ENCODE peak calls at places on chromosome 9, in four cellular contexts. One of them, this sample, is unnamed. For H3K4me1, the result is how much of the 10 kb centered on the place peaks cover.

GRCh38 chr9:68418259-68418845 is 61.9 kb downstream of the PGM5 start:
- DNase-seq in IMR-90: no peak
- DNase-seq in heart left ventricle: peak
- DNase-seq in stomach: no peak
- DNase-seq in this sample: no peak

GRCh38 chr9:29129763-29130162 is 1556.5 kb upstream of the C9orf72 start:
- DNase-seq in IMR-90: no peak
- DNase-seq in heart left ventricle: no peak
- DNase-seq in stomach: no peak
- DNase-seq in this sample: no peak

GRCh38 chr9:35645736-35646582 is 4.8 kb downstream of the SIT1 start:
- DNase-seq in IMR-90: no peak
- DNase-seq in heart left ventricle: no peak
- DNase-seq in stomach: peak
- DNase-seq in this sample: peak

GRCh38 chr9:13002740-13003139 is 227.9 kb downstream of the LURAP1L start:
- DNase-seq in IMR-90: no peak
- DNase-seq in heart left ventricle: no peak
- DNase-seq in stomach: no peak
- DNase-seq in this sample: no peak

GRCh38 chr9:130422546-130422945 is 22.2 kb upstream of the ASS1 start:
- DNase-seq in IMR-90: no peak
- DNase-seq in heart left ventricle: no peak
- DNase-seq in stomach: no peak
- DNase-seq in this sample: no peak

GRCh38 chr9:23702311-23702922 is 123.6 kb downstream of the ELAVL2 start:
- DNase-seq in IMR-90: no peak
- DNase-seq in heart left ventricle: no peak
- DNase-seq in stomach: no peak
- DNase-seq in this sample: no peak

GRCh38 chr9:37997636-37998374 is 71.2 kb downstream of the SHB start:
- DNase-seq in IMR-90: no peak
- DNase-seq in heart left ventricle: no peak
- DNase-seq in stomach: no peak
- DNase-seq in this sample: no peak

GRCh38 chr9:114114364-114114763 is 15.3 kb upstream of the KIF12 start:
- DNase-seq in IMR-90: peak
- DNase-seq in heart left ventricle: no peak
- DNase-seq in stomach: no peak
- DNase-seq in this sample: no peak

GRCh38 chr9:1047605-1048235 is 2.4 kb upstream of the DMRT2 start:
- DNase-seq in IMR-90: peak
- DNase-seq in heart left ventricle: no peak
- DNase-seq in stomach: no peak
- DNase-seq in this sample: no peak

GRCh38 chr9:136117291-136118060 is 1.2 kb downstream of the TMEM250 start:
- DNase-seq in IMR-90: no peak
- DNase-seq in heart left ventricle: peak
- DNase-seq in stomach: peak
- DNase-seq in this sample: no peak

GRCh38 chr9:112041536-112042243 is 133.4 kb downstream of the SUSD1 start:
- DNase-seq in IMR-90: peak
- DNase-seq in heart left ventricle: no peak
- DNase-seq in stomach: no peak
- DNase-seq in this sample: no peak

GRCh38 chr9:136326061-136326776 is 1.1 kb upstream of the GPSM1 start:
- DNase-seq in IMR-90: peak
- DNase-seq in heart left ventricle: peak
- DNase-seq in stomach: no peak
- DNase-seq in this sample: no peak

GRCh38 chr9:86843182-86843581 is 104.1 kb downstream of the GAS1 start:
- DNase-seq in IMR-90: peak
- DNase-seq in heart left ventricle: no peak
- DNase-seq in stomach: no peak
- DNase-seq in this sample: peak

DNA sequence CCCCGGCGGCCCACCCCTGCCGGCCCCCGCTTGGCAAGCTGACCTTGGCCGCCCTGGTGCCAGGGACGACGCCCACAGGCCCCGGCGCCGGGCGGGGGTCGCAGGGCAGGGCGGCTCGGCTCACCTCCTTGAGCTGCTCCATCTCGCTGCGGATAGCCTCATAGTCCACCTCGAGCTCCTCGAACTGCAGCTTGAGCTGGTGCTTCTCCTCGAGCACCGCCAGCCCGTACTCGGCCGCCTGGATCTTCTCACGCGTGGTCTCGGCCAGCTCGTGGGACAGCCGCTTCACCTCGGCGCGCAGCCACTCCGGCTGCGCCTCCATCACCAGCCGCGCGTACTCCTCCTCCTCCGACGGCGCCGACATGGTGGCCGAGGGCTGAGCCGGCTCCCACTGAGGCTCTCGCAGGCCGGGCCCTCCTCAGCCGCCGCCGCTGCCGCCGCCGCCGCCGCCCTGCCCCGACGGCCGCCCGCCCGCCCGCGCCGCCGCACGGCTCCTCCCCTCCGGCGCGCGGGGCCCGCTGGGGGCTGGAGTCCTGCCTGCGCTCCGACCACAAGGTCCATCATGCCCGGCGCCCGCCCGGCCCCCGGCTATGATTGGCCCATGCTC is at the start of gene BICD2:
- DNase-seq in IMR-90: no peak
- DNase-seq in heart left ventricle: no peak
- DNase-seq in stomach: no peak
- DNase-seq in this sample: no peak
- TF ChIP-seq POLR2A in IMR-90: no peak
- TF ChIP-seq POLR2A in heart left ventricle: no peak
- TF ChIP-seq POLR2A in stomach: no peak
- TF ChIP-seq POLR2A in this sample: no peak

GRCh38 chr9:124419832-124420489 is 4.7 kb upstream of the PSMB7 start:
- DNase-seq in IMR-90: no peak
- DNase-seq in heart left ventricle: no peak
- DNase-seq in stomach: no peak
- DNase-seq in this sample: no peak
- TF ChIP-seq CTCF in IMR-90: no peak
- TF ChIP-seq CTCF in heart left ventricle: no peak
- TF ChIP-seq CTCF in stomach: no peak
- TF ChIP-seq CTCF in this sample: no peak

GRCh38 chr9:77854258-77854915 is 177.2 kb downstream of the GNAQ start:
- DNase-seq in IMR-90: no peak
- DNase-seq in heart left ventricle: no peak
- DNase-seq in stomach: no peak
- DNase-seq in this sample: no peak
- H3K4me1 ChIP-seq in IMR-90: under half
- H3K4me1 ChIP-seq in heart left ventricle: under half
- H3K4me1 ChIP-seq in stomach: half or more
- H3K4me1 ChIP-seq in this sample: under half

DNA sequence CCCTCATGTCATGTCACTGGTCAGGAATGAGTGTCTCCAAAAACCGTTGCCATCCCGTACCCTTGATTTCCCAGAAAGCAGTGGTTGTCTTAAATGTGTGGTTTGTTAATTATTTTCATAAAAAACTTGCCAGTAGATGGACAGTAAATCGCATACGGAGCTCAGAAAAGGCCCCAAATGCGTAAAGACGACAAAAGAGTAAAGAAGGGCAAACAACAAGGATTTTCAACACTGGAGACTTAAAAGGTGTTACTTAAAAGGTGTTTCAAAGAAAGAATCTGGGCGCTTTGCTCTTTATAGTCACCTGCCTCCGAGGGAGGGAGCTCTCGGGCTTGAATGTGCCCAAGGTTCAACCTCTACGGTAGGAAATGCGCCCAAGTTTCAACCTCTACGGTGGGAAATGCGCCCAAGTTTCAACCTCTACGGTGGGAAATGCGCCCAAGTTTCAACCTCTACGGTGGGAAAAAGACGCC is 727 bp downstream of the KIF27 start:
- DNase-seq in IMR-90: peak
- DNase-seq in heart left ventricle: no peak
- DNase-seq in stomach: peak
- DNase-seq in this sample: peak
- TF ChIP-seq POLR2A in IMR-90: no peak
- TF ChIP-seq POLR2A in heart left ventricle: no peak
- TF ChIP-seq POLR2A in stomach: no peak
- TF ChIP-seq POLR2A in this sample: no peak

This sample was measured in thyroid gland.